ENCODE peak calls at places on chromosomes 2 and 18, in nine cellular contexts. N, K, L, W, A, M, U, X and J are unnamed samples.

GRCh38 chr2:231359948-231360347 is 35.6 kb upstream of the B3GNT7 start:
- DNase-seq in N (no peak), K (no peak), L (no peak), W (no peak), A (no peak), M (no peak), U (no peak), X (no peak), J (no peak)

GRCh38 chr2:143375376-143375880 is 246.2 kb downstream of the ARHGAP15 start:
- DNase-seq in N (no peak), K (no peak), L (no peak), W (no peak), A (peak; percentile 40), M (no peak), U (no peak), X (no peak), J (no peak)

GRCh38 chr2:237262838-237263771 is 150.9 kb downstream of the COL6A3 start:
- DNase-seq in N (no peak), K (no peak), L (peak; percentile 47), W (no peak), A (peak; percentile 79), M (no peak), U (no peak), X (no peak), J (no peak)

GRCh38 chr2:26075173-26075572 is 41.3 kb downstream of the RAB10 start:
- DNase-seq in N (no peak), K (no peak), L (no peak), W (no peak), A (no peak), M (no peak), U (no peak), X (no peak), J (no peak)

GRCh38 chr2:237569896-237570295 is 3.5 kb downstream of the PRLH start:
- DNase-seq in N (no peak), K (no peak), L (no peak), W (no peak), A (no peak), M (no peak), U (no peak), X (no peak), J (no peak)

GRCh38 chr2:238848941-238849853 is 1.3 kb downstream of the TWIST2 start:
- DNase-seq in N (peak; percentile 17), K (no peak), L (no peak), W (no peak), A (peak; percentile 7), M (no peak), U (no peak), X (no peak), J (no peak)

GRCh38 chr2:36811071-36811470 is 114.6 kb downstream of the VIT start:
- DNase-seq in N (no peak), K (no peak), L (no peak), W (no peak), A (no peak), M (no peak), U (no peak), X (no peak), J (no peak)

GRCh38 chr2:197269173-197269572 is 41.4 kb downstream of the ANKRD44 start:
- DNase-seq in N (no peak), K (no peak), L (no peak), W (no peak), A (no peak), M (no peak), U (no peak), X (no peak), J (no peak)

GRCh38 chr2:171547720-171548119 is 25.4 kb downstream of the CYBRD1 start:
- DNase-seq in N (no peak), K (no peak), L (no peak), W (no peak), A (no peak), M (no peak), U (no peak), X (no peak), J (no peak)

GRCh38 chr2:220786216-220786615 is 785.9 kb downstream of the EPHA4 start:
- DNase-seq in N (no peak), K (no peak), L (no peak), W (no peak), A (no peak), M (no peak), U (no peak), X (no peak), J (no peak)

GRCh38 chr2:220785181-220785580 is 786.9 kb downstream of the EPHA4 start:
- DNase-seq in N (no peak), K (no peak), L (no peak), W (no peak), A (no peak), M (no peak), U (no peak), X (no peak), J (no peak)

GRCh38 chr2:220782609-220783113 is 789.4 kb downstream of the EPHA4 start:
- DNase-seq in N (no peak), K (no peak), L (no peak), W (no peak), A (no peak), M (no peak), U (no peak), X (no peak), J (no peak)

GRCh38 chr2:220781622-220782241 is 790.4 kb downstream of the EPHA4 start:
- DNase-seq in N (no peak), K (no peak), L (no peak), W (no peak), A (no peak), M (no peak), U (no peak), X (no peak), J (no peak)

DNA sequence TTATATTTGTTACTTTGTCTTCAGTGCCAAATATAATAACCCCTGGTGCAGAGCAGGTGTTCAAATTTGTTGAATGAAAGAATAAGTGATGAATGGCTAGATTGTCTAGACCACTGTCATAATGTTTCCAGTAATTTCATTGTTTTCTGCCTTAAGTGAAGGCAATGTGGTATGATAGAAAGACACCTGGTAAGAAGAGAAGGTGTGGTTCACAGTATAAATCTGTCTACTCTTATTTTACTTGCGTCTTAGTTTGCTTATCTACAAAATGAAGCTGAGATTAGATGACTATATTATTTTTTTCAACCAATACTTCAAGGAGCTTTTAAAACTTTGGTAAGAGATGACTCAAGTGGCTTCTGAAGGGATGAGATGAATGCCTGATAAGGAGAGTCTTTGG is 788.5 kb downstream of the EPHA4 start:
- DNase-seq in N (no peak), K (no peak), L (no peak), W (no peak), A (no peak), M (no peak), U (no peak), X (no peak), J (no peak)
- H3K27ac ChIP-seq in N (no peak overlapping the region), K (no peak overlapping the region), L (no peak overlapping the region), W (no peak overlapping the region), A (no peak overlapping the region), M (no peak overlapping the region), U (no peak overlapping the region), X (no peak overlapping the region), J (no peak overlapping the region)

GRCh38 chr18:46755315-46756171 is 1.3 kb downstream of the ST8SIA5 start:
- DNase-seq in N (no peak), K (no peak), L (no peak), W (peak; percentile 8), A (no peak), M (no peak), U (no peak), X (no peak), J (no peak)
- H3K4me3 ChIP-seq in N (peak overlapping the region; percentile 31), K (no peak overlapping the region), L (peak overlapping the region; percentile 34), W (no peak overlapping the region), A (no peak overlapping the region), M (peak overlapping the region; percentile 62), U (peak overlapping the region; percentile 72), X (no peak overlapping the region), J (peak overlapping the region; percentile 47)

GRCh38 chr2:121335294-121336290 is 50.6 kb upstream of the TFCP2L1 start:
- DNase-seq in N (no peak), K (peak; percentile 44), L (no peak), W (no peak), A (no peak), M (no peak), U (no peak), X (no peak), J (no peak)
- H3K27ac ChIP-seq in N (no peak overlapping the region), K (no peak overlapping the region), L (no peak overlapping the region), W (no peak overlapping the region), A (no peak overlapping the region), M (no peak overlapping the region), U (no peak overlapping the region), X (no peak overlapping the region), J (no peak overlapping the region)

GRCh38 chr2:74201596-74201995 is 3.2 kb downstream of the MTHFD2 start:
- DNase-seq in N (no peak), K (no peak), L (no peak), W (no peak), A (no peak), M (no peak), U (no peak), X (no peak), J (no peak)
- H3K4me3 ChIP-seq in N (no peak overlapping the region), K (no peak overlapping the region), L (no peak overlapping the region), W (no peak overlapping the region), A (no peak overlapping the region), M (peak overlapping the region; percentile 93), U (peak overlapping the region; percentile 79), X (no peak overlapping the region), J (no peak overlapping the region)

GRCh38 chr2:23435250-23436035 is 50.5 kb downstream of the KLHL29 start:
- DNase-seq in N (peak; percentile 7), K (no peak), L (no peak), W (no peak), A (no peak), M (no peak), U (no peak), X (no peak), J (no peak)
- H3K27ac ChIP-seq in N (no peak overlapping the region), K (peak overlapping the region; percentile 49), L (no peak overlapping the region), W (no peak overlapping the region), A (no peak overlapping the region), M (no peak overlapping the region), U (no peak overlapping the region), X (no peak overlapping the region), J (no peak overlapping the region)

GRCh38 chr2:1656961-1657841 is 87.1 kb downstream of the PXDN start:
- DNase-seq in N (no peak), K (no peak), L (peak; percentile 46), W (no peak), A (no peak), M (no peak), U (no peak), X (no peak), J (no peak)

GRCh38 chr2:1655461-1655860 is 88.9 kb downstream of the PXDN start:
- DNase-seq in N (no peak), K (no peak), L (no peak), W (no peak), A (peak; percentile 12), M (no peak), U (no peak), X (no peak), J (no peak)

GRCh38 chr2:1658394-1659151 is 85.7 kb downstream of the PXDN start:
- DNase-seq in N (no peak), K (no peak), L (peak; percentile 22), W (no peak), A (no peak), M (no peak), U (no peak), X (no peak), J (no peak)

GRCh38 chr2:1654696-1655374 is 89.5 kb downstream of the PXDN start:
- DNase-seq in N (no peak), K (no peak), L (no peak), W (no peak), A (peak; percentile 53), M (no peak), U (no peak), X (no peak), J (no peak)

GRCh38 chr2:1656326-1656960 is 87.9 kb downstream of the PXDN start:
- DNase-seq in N (no peak), K (no peak), L (peak; percentile 4), W (no peak), A (no peak), M (no peak), U (no peak), X (no peak), J (no peak)
- H3K4me3 ChIP-seq in N (no peak overlapping the region), K (no peak overlapping the region), L (no peak overlapping the region), W (no peak overlapping the region), A (no peak overlapping the region), M (no peak overlapping the region), U (no peak overlapping the region), X (no peak overlapping the region), J (no peak overlapping the region)